ENCODE peak calls at places on chromosome 1, in nine cellular contexts. U is keratinocyte; Q is adrenal gland; T is activated effector memory CD4-positive, alpha-beta T cell treated with anti-CD3 and anti-CD28 coated beads, Interleukin-2, amount 50 U/mL, for 16 hours; A is stimulated activated naive CD4-positive, alpha-beta T cell; W is heart right ventricle; I is iPS-NIHi11; Z is COR-L47; X is LHCN-M2. N is an unnamed sample.

GRCh38 chr1:13817906-13818305 is 117.9 kb downstream of the PRDM2 start:
- DNase-seq in U (no peak), Q (no peak), T (no peak), A (no peak), W (no peak), I (no peak), Z (no peak), X (no peak), N (peak)

GRCh38 chr1:150912623-150913022 is 13.5 kb upstream of the SETDB1 start:
- DNase-seq in U (no peak), Q (no peak), T (no peak), A (no peak), W (no peak), I (no peak), Z (no peak), X (no peak), N (no peak)

GRCh38 chr1:168535536-168535935 is 8.3 kb downstream of the XCL2 start:
- DNase-seq in U (no peak), Q (no peak), T (no peak), A (peak), W (no peak), I (no peak), Z (no peak), X (no peak), N (no peak)

GRCh38 chr1:100458925-100459814 is 78.8 kb upstream of the GPR88 start:
- DNase-seq in U (no peak), Q (peak), T (peak), A (peak), W (peak), I (peak), Z (peak), X (peak), N (peak)

GRCh38 chr1:226699166-226699565 is 39.9 kb downstream of the ITPKB start:
- DNase-seq in U (no peak), Q (no peak), T (no peak), A (no peak), W (no peak), I (no peak), Z (no peak), X (no peak), N (no peak)

GRCh38 chr1:83839566-83840173 is 159.3 kb downstream of the TTLL7 start:
- DNase-seq in U (no peak), Q (no peak), T (no peak), A (no peak), W (no peak), I (no peak), Z (no peak), X (no peak), N (no peak)

GRCh38 chr1:87295720-87296119 is 33.0 kb upstream of the LMO4 start:
- DNase-seq in U (no peak), Q (no peak), T (no peak), A (no peak), W (no peak), I (peak), Z (no peak), X (no peak), N (no peak)

GRCh38 chr1:3070654-3071506 is 1.9 kb downstream of the PRDM16 start:
- DNase-seq in U (no peak), Q (no peak), T (no peak), A (no peak), W (no peak), I (no peak), Z (no peak), X (no peak), N (peak)

GRCh38 chr1:21534674-21535378 is 25.6 kb downstream of the ALPL start:
- DNase-seq in U (peak), Q (peak), T (no peak), A (peak), W (no peak), I (peak), Z (peak), X (peak), N (no peak)

GRCh38 chr1:203592728-203593127 is 33.9 kb upstream of the ATP2B4 start:
- DNase-seq in U (no peak), Q (no peak), T (no peak), A (no peak), W (no peak), I (no peak), Z (no peak), X (no peak), N (no peak)

GRCh38 chr1:44646276-44646675 is 28.0 kb downstream of the TMEM53 start:
- DNase-seq in U (no peak), Q (peak), T (no peak), A (no peak), W (no peak), I (no peak), Z (no peak), X (peak), N (no peak)